ENCODE peak calls at places on chromosomes 5 and 9, in seven cellular contexts. U, G, J, N, C, O and I are unnamed samples.

GRCh38 chr5:136484808-136485207 is 119.5 kb upstream of the TRPC7 start:
- DNase-seq in G (no peak), C (no peak), U (no peak), N (no peak), J (no peak), O (no peak), I (no peak)

GRCh38 chr9:127159949-127160610 is 37.6 kb upstream of the ANGPTL2 start:
- DNase-seq in N (no peak), G (no peak), U (peak; percentile 43), C (no peak), O (no peak), J (no peak), I (no peak)

GRCh38 chr5:131198625-131199024 is 27.9 kb downstream of the LYRM7 start:
- DNase-seq in O (no peak), N (no peak), J (no peak), U (no peak), C (no peak), G (no peak), I (no peak)

GRCh38 chr5:88674262-88675158 is 208.5 kb downstream of the MEF2C start:
- DNase-seq in N (no peak), G (no peak), O (no peak), U (no peak), C (no peak), J (no peak), I (peak; percentile 89)

GRCh38 chr5:137679195-137679594 is 56.7 kb downstream of the KLHL3 start:
- DNase-seq in J (no peak), G (no peak), C (no peak), N (no peak), O (no peak), U (no peak), I (no peak)

GRCh38 chr9:104787306-104788015 is 23.5 kb downstream of the NIPSNAP3B start:
- DNase-seq in N (no peak), G (no peak), C (no peak), O (no peak), J (no peak), U (no peak), I (no peak)

GRCh38 chr5:171907731-171908343 is 98.6 kb downstream of the FBXW11 start:
- DNase-seq in G (peak; percentile 30), J (peak; percentile 15), N (no peak), O (no peak), C (no peak), U (no peak), I (no peak)

GRCh38 chr5:163360681-163361080 is 76.7 kb upstream of the CCNG1 start:
- DNase-seq in U (no peak), N (no peak), O (no peak), J (no peak), C (no peak), G (no peak), I (no peak)

GRCh38 chr9:962023-962422 is 14.4 kb upstream of the DMRT3 start:
- DNase-seq in C (no peak), J (no peak), N (no peak), U (no peak), O (no peak), G (no peak), I (no peak)

GRCh38 chr9:127360829-127361228 is 36.1 kb upstream of the SLC2A8 start:
- DNase-seq in N (no peak), G (no peak), U (no peak), C (no peak), O (no peak), J (no peak), I (no peak)

GRCh38 chr5:135533346-135533745 is 2.4 kb downstream of the NEUROG1 start:
- DNase-seq in O (no peak), G (no peak), C (no peak), U (no peak), J (no peak), N (no peak), I (no peak)

GRCh38 chr5:78320461-78320860 is 26.0 kb upstream of the AP3B1 start:
- DNase-seq in U (no peak), C (no peak), N (no peak), J (no peak), G (no peak), O (no peak), I (no peak)

DNA sequence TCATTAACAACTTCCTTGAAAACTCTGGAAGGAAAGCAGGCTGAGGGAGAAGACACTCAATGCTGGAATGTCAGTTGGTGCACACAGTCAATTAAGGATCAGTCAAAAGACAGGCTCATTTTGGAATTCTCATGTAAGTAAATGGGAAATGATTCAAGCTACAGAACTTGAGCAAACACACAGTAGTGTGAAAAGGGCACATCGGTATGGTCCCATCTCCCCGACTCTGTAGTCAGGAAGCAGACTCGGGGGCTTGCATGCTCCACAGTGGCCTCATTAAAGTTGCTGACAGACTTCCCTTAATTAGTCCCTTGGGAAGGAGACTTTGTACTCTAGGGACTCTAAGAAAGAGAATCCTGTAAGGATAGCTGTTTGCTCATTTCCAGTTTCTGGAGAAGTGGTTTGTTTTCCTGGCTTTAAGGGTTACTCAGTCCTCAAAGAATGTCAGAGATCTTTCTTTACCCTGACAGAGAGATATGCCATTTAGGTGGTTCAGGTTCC is 339.2 kb downstream of the ADAMTS6 start:
- DNase-seq in O (no peak), J (no peak), N (no peak), G (no peak), C (no peak), U (no peak), I (no peak)
- H3K4me3 ChIP-seq in O (no peak overlapping the region), J (no peak overlapping the region), N (no peak overlapping the region), G (no peak overlapping the region), C (no peak overlapping the region), U (no peak overlapping the region), I (no peak overlapping the region)

GRCh38 chr9:77847626-77848025 is 184.0 kb downstream of the GNAQ start:
- DNase-seq in N (no peak), U (no peak), J (no peak), G (no peak), O (no peak), C (no peak), I (no peak)
- H3K27ac ChIP-seq in N (no peak overlapping the region), U (peak overlapping the region; percentile 72), J (peak overlapping the region; percentile 59), G (peak overlapping the region; percentile 62), O (peak overlapping the region; percentile 83), C (no peak overlapping the region), I (no peak overlapping the region)

GRCh38 chr5:11873587-11873986 is 30.7 kb downstream of the CTNND2 start:
- DNase-seq in O (no peak), J (no peak), N (peak; percentile 25), U (no peak), G (no peak), C (no peak), I (no peak)

GRCh38 chr5:11878846-11879245 is 25.4 kb downstream of the CTNND2 start:
- DNase-seq in O (no peak), U (no peak), N (no peak), C (no peak), G (peak; percentile 21), J (no peak), I (peak; percentile 31)
- H3K4me3 ChIP-seq in O (no peak overlapping the region), U (no peak overlapping the region), N (no peak overlapping the region), C (no peak overlapping the region), G (no peak overlapping the region), J (no peak overlapping the region), I (no peak overlapping the region)

GRCh38 chr9:85740821-85741111 is 988 bp downstream of the AGTPBP1 start:
- DNase-seq in G (no peak), O (no peak), N (no peak), C (no peak), U (no peak), J (no peak), I (no peak)
- H3K27ac ChIP-seq in G (peak overlapping the region; percentile 87), O (peak overlapping the region; percentile 92), N (peak overlapping the region; percentile 84), C (peak overlapping the region; percentile 77), U (peak overlapping the region; percentile 77), J (peak overlapping the region; percentile 93), I (peak overlapping the region; percentile 91)

GRCh38 chr5:27242258-27242626 is 203.9 kb upstream of the CDH9 start:
- DNase-seq in J (no peak), C (no peak), U (no peak), G (no peak), O (no peak), N (no peak), I (no peak)

GRCh38 chr5:27240791-27241190 is 202.4 kb upstream of the CDH9 start:
- DNase-seq in J (no peak), N (no peak), C (no peak), G (no peak), U (no peak), O (no peak), I (no peak)

DNA sequence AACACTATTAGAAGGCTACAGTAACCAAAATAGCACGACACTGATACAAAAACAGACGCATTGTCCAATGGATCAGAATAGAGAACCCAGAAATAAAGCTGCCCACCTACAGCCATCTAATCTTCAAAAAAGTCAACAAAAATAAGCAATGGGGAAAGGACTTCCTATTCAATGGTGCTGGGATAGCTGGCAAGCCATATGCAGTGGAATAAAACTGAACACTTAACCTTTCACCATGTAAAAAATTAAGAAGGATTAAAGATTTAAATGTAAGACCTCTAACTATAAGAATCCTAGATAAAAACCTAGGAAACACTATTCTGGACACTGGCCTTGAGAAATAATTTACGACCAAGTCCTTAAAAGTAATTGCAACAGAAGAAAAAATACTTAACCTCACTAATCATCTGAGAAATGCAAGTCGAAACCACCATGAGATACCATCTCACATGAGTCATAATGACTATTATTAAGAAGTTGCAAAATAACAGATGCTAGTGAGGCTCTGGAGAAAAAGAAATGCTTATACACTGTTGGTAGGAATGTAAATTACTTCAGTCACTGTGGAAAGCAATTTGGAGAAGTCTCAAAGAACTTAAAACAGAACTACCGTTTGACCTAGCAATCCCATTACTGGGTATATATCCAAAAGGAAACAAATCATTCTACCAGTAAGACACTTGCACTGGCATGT is 203.3 kb upstream of the CDH9 start:
- DNase-seq in C (no peak), U (no peak), N (no peak), J (no peak), G (no peak), O (no peak), I (no peak)
- H3K4me3 ChIP-seq in C (no peak overlapping the region), U (no peak overlapping the region), N (no peak overlapping the region), J (no peak overlapping the region), G (no peak overlapping the region), O (no peak overlapping the region), I (no peak overlapping the region)

DNA sequence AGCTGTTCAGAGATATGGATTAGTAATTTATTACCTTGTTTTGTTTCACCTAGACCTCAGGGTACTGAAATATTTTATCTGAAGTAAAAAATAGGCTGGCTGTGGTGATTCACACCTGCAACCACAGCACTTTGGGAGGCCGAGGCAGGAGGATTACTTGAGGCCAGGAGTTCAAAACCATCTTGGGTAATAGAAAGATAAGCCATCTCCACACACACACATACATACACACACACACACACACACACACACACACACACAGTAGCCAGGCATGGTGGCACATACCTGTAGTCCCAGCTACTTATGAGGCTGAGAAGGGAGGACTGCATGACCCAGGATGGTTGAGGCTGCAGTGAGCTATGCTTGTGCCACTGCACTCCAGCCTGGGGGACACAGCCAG is 3.7 kb downstream of the ANXA2R start:
- DNase-seq in G (no peak), U (no peak), C (no peak), O (no peak), J (no peak), N (no peak), I (no peak)
- H3K27ac ChIP-seq in G (no peak overlapping the region), U (no peak overlapping the region), C (no peak overlapping the region), O (peak overlapping the region; percentile 84), J (no peak overlapping the region), N (no peak overlapping the region), I (no peak overlapping the region)